ENCODE peak calls at places on chromosome 21, in four cellular contexts. One of them, this sample, is unnamed.

GRCh38 chr21:41425954-41426655 is at the start of gene MX1:
- DNase-seq in mesothelial cell of epicardium: no peak
- DNase-seq in thoracic aorta: no peak
- DNase-seq in NB4: no peak
- DNase-seq in this sample: peak

GRCh38 chr21:46056450-46056903 is 41.4 kb upstream of the COL6A2 start:
- DNase-seq in thoracic aorta: peak
- DNase-seq in mesothelial cell of epicardium: peak
- DNase-seq in NB4: peak
- DNase-seq in this sample: peak

GRCh38 chr21:42991992-42992740 is 17.8 kb downstream of the PKNOX1 start:
- DNase-seq in mesothelial cell of epicardium: peak
- DNase-seq in NB4: peak
- DNase-seq in thoracic aorta: no peak
- DNase-seq in this sample: no peak

GRCh38 chr21:36044056-36044455 is 16.3 kb downstream of the SETD4 start:
- DNase-seq in NB4: no peak
- DNase-seq in thoracic aorta: no peak
- DNase-seq in mesothelial cell of epicardium: no peak
- DNase-seq in this sample: no peak

GRCh38 chr21:39387461-39388037 is 38.7 kb upstream of the HMGN1 start:
- DNase-seq in thoracic aorta: peak
- DNase-seq in mesothelial cell of epicardium: peak
- DNase-seq in NB4: peak
- DNase-seq in this sample: peak

GRCh38 chr21:43190544-43191340 is 21.9 kb downstream of the CRYAA start:
- DNase-seq in NB4: no peak
- DNase-seq in mesothelial cell of epicardium: no peak
- DNase-seq in thoracic aorta: no peak
- DNase-seq in this sample: peak

GRCh38 chr21:21682172-21682571 is 684.0 kb downstream of the NCAM2 start:
- DNase-seq in mesothelial cell of epicardium: no peak
- DNase-seq in thoracic aorta: no peak
- DNase-seq in NB4: no peak
- DNase-seq in this sample: no peak

GRCh38 chr21:46061950-46062349 is 36.0 kb upstream of the COL6A2 start:
- DNase-seq in thoracic aorta: no peak
- DNase-seq in mesothelial cell of epicardium: peak
- DNase-seq in NB4: no peak
- DNase-seq in this sample: peak

GRCh38 chr21:36766511-36766910 is 67.6 kb downstream of the SIM2 start:
- DNase-seq in mesothelial cell of epicardium: no peak
- DNase-seq in NB4: no peak
- DNase-seq in thoracic aorta: no peak
- DNase-seq in this sample: no peak

GRCh38 chr21:26177187-26177586 is 6.6 kb upstream of the APP start:
- DNase-seq in thoracic aorta: no peak
- DNase-seq in mesothelial cell of epicardium: no peak
- DNase-seq in NB4: no peak
- DNase-seq in this sample: no peak

GRCh38 chr21:34243562-34243961 is 120.2 kb upstream of the KCNE2 start:
- DNase-seq in NB4: peak
- DNase-seq in thoracic aorta: no peak
- DNase-seq in mesothelial cell of epicardium: no peak
- DNase-seq in this sample: no peak

DNA sequence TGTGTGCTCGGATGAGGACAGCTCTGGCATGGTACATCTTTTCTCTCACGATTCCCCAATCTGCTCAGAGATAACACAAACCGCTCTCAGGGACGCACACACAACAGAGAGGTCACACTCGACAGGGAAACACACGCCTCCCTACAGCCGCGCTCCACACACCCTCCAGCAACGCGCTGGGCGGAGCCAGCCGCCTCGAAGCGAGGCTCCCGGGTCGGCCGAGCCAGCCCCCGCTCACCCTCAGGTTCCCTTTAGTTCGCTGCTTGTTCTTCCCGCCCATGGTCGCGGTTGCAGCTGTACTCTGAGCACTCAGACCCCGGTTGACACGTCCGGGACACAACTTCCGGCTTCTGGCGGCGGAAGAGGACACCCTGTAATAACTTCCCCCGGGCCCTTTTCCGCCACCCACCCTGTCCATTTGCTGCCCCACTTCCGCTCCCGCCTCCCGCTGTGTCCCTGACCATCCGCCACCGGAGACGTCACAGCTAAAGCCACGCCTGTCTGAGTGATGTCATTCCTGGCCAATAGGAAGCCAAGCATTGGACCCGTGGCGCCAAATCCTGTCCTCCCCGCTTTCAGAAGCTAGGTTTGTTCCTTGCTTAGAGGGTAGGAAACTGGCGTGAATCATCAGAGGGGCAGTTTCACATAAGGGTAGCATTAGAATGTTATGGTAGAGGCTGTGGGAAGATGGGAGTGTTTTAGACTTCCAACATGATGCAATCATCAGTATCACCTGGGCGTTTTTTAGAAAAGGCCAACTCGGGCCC is at the start of gene LTN1:
- DNase-seq in thoracic aorta: peak
- DNase-seq in mesothelial cell of epicardium: peak
- DNase-seq in NB4: peak
- DNase-seq in this sample: peak
- TF ChIP-seq CTCF in thoracic aorta: no peak
- TF ChIP-seq CTCF in mesothelial cell of epicardium: no peak
- TF ChIP-seq CTCF in NB4: no peak
- TF ChIP-seq CTCF in this sample: no peak

GRCh38 chr21:31514598-31514997 is 144.9 kb upstream of the SOD1 start:
- DNase-seq in NB4: no peak
- DNase-seq in mesothelial cell of epicardium: no peak
- DNase-seq in thoracic aorta: no peak
- DNase-seq in this sample: no peak

GRCh38 chr21:31511258-31511657 is 148.2 kb upstream of the SOD1 start:
- DNase-seq in NB4: no peak
- DNase-seq in mesothelial cell of epicardium: no peak
- DNase-seq in thoracic aorta: no peak
- DNase-seq in this sample: no peak

GRCh38 chr21:31505975-31506374 is 153.5 kb upstream of the SOD1 start:
- DNase-seq in thoracic aorta: no peak
- DNase-seq in mesothelial cell of epicardium: no peak
- DNase-seq in NB4: no peak
- DNase-seq in this sample: no peak

GRCh38 chr21:31503939-31504338 is 155.6 kb upstream of the SOD1 start:
- DNase-seq in mesothelial cell of epicardium: no peak
- DNase-seq in thoracic aorta: no peak
- DNase-seq in NB4: no peak
- DNase-seq in this sample: no peak

GRCh38 chr21:31509108-31510017 is 150.1 kb upstream of the SOD1 start:
- DNase-seq in NB4: peak
- DNase-seq in mesothelial cell of epicardium: no peak
- DNase-seq in thoracic aorta: no peak
- DNase-seq in this sample: no peak
- TF ChIP-seq CTCF in NB4: peak
- TF ChIP-seq CTCF in mesothelial cell of epicardium: no peak
- TF ChIP-seq CTCF in thoracic aorta: no peak
- TF ChIP-seq CTCF in this sample: peak

DNA sequence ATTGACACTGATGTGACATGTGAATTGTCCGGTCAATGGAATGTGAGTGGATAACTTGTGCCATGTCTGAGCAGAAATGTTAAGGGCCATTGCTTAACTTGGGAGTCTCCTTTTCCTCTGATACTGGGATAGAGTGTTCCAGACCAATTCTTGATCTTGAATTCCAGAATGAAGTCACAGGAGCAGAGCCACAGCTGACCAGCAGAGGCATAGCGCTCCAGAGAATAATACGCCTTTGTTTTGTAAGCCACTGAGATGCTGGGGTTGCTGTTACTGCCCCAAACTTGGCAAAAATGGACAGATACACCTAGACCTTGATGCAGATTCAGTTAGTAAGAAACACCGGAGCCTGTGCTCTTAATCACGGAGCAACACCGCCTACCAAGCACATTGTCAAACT is 6.3 kb downstream of the KCNJ6 start:
- DNase-seq in NB4: no peak
- DNase-seq in thoracic aorta: no peak
- DNase-seq in mesothelial cell of epicardium: no peak
- DNase-seq in this sample: no peak
- TF ChIP-seq CTCF in NB4: no peak
- TF ChIP-seq CTCF in thoracic aorta: no peak
- TF ChIP-seq CTCF in mesothelial cell of epicardium: no peak
- TF ChIP-seq CTCF in this sample: peak

GRCh38 chr21:44485254-44485793 is 30.0 kb downstream of the LRRC3 start:
- DNase-seq in NB4: no peak
- DNase-seq in mesothelial cell of epicardium: peak
- DNase-seq in thoracic aorta: no peak
- DNase-seq in this sample: no peak
- TF ChIP-seq CTCF in NB4: no peak
- TF ChIP-seq CTCF in mesothelial cell of epicardium: peak
- TF ChIP-seq CTCF in thoracic aorta: no peak
- TF ChIP-seq CTCF in this sample: peak